ENCODE peak calls at places on chromosomes 3 and 15, in nine cellular contexts. S is thyroid gland, V is left ventricle myocardium inferior, H is sigmoid colon, U is stomach, T is mesendoderm, G is psoas muscle, Q is neural progenitor cell, I is neuronal stem cell. K is an unnamed sample.

GRCh38 chr15:47437492-47437891 is 279.8 kb upstream of the SEMA6D start:
- DNase-seq in S (no peak), V (no peak), H (no peak), Q (no peak), T (peak; percentile 45), I (no peak), G (no peak), U (no peak), K (no peak)

GRCh38 chr3:12461097-12461649 is 23.1 kb upstream of the TSEN2 start:
- DNase-seq in Q (no peak), G (no peak), U (no peak), S (no peak), H (no peak), V (no peak), T (no peak), I (no peak), K (peak; percentile 44)

GRCh38 chr15:33022629-33023028 is 171.9 kb downstream of the FMN1 start:
- DNase-seq in G (peak; percentile 82), I (no peak), U (peak; percentile 73), S (peak; percentile 87), H (peak; percentile 71), V (peak; percentile 83), Q (peak; percentile 33), T (peak; percentile 91), K (peak; percentile 86)

GRCh38 chr3:116247510-116248077 is 197.7 kb downstream of the LSAMP start:
- DNase-seq in U (no peak), Q (no peak), T (no peak), I (no peak), H (no peak), V (no peak), S (no peak), G (no peak), K (no peak)

GRCh38 chr3:37532168-37532567 is 329.5 kb upstream of the CTDSPL start:
- DNase-seq in G (no peak), I (no peak), T (peak; percentile 40), V (no peak), H (no peak), Q (peak; percentile 35), S (no peak), U (no peak), K (no peak)

GRCh38 chr3:126537730-126538281 is 13.9 kb downstream of the CHST13 start:
- DNase-seq in G (no peak), U (no peak), S (no peak), V (no peak), Q (no peak), H (peak; percentile 45), T (no peak), I (no peak), K (peak; percentile 29)

GRCh38 chr15:90918835-90919234 is 13.5 kb downstream of the HDDC3 start:
- DNase-seq in I (no peak), T (no peak), G (no peak), H (no peak), Q (no peak), U (no peak), S (no peak), V (no peak), K (no peak)

GRCh38 chr15:70096975-70097336 is 761 bp downstream of the TLE3 start:
- DNase-seq in H (no peak), V (no peak), S (no peak), Q (peak; percentile 77), I (peak; percentile 49), T (no peak), U (no peak), G (no peak), K (no peak)

GRCh38 chr3:105387122-105387751 is 20.5 kb downstream of the ALCAM start:
- DNase-seq in S (no peak), V (no peak), I (no peak), H (no peak), Q (no peak), U (no peak), T (no peak), G (no peak), K (no peak)

GRCh38 chr15:32933241-32933640 is 215.4 kb downstream of the GREM1 start:
- DNase-seq in T (no peak), I (no peak), H (no peak), G (no peak), U (no peak), V (no peak), S (no peak), Q (no peak), K (no peak)

GRCh38 chr3:39671116-39671515 is 138.3 kb upstream of the MYRIP start:
- DNase-seq in I (no peak), Q (no peak), U (no peak), T (no peak), S (no peak), V (no peak), H (no peak), G (no peak), K (no peak)

GRCh38 chr15:51536965-51537574 is 85.5 kb downstream of the DMXL2 start:
- DNase-seq in I (no peak), V (no peak), U (no peak), H (no peak), S (no peak), T (peak; percentile 10), Q (peak; percentile 8), G (no peak), K (no peak)

GRCh38 chr15:47331796-47332480 is 385.4 kb upstream of the SEMA6D start:
- DNase-seq in G (no peak), Q (no peak), I (no peak), V (no peak), U (no peak), H (no peak), T (peak; percentile 65), S (peak; percentile 59), K (no peak)

GRCh38 chr15:77706482-77707244 is 74.0 kb upstream of the LINGO1 start:
- DNase-seq in Q (no peak), H (no peak), S (no peak), U (no peak), I (no peak), T (no peak), V (no peak), G (no peak), K (no peak)

DNA sequence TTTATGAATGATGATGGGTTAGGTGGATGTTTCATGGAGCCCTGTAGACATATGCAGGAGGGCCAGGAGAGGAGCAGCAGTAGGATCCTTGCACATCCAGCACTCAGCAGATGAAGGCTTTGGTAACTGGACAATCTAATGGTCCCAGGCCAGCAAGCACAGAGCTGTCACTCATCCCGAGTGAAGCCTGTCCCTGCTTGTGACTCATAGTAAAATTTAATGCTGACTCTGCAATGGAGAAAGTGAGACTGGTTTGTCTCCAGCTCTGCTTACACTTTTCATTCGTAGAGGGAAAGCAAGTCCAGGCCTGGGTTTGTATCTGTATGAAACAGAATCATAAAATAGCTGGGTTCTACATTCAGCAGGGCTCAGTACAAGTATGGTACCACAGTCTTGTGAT is 131.7 kb downstream of the DTWD1 start:
- DNase-seq in S (no peak), G (no peak), U (no peak), Q (no peak), V (no peak), T (no peak), H (no peak), I (no peak), K (no peak)
- H3K4me1 ChIP-seq in S (no peaks in the 10 kb centered on the region), G (no peaks in the 10 kb centered on the region), U (no peaks in the 10 kb centered on the region), Q (no peaks in the 10 kb centered on the region), V (no peaks in the 10 kb centered on the region), T (no peaks in the 10 kb centered on the region), H (no peaks in the 10 kb centered on the region), I (no peaks in the 10 kb centered on the region), K (no peaks in the 10 kb centered on the region)

GRCh38 chr3:3851621-3852323 is 52.5 kb downstream of the LRRN1 start:
- DNase-seq in Q (peak; percentile 4), H (no peak), I (no peak), U (no peak), G (no peak), T (peak; percentile 10), S (no peak), V (no peak), K (no peak)
- H3K27ac ChIP-seq in Q (no peak overlapping the region), H (no peak overlapping the region), I (no peak overlapping the region), U (no peak overlapping the region), G (no peak overlapping the region), T (no peak overlapping the region), S (no peak overlapping the region), V (no peak overlapping the region), K (no peak overlapping the region)

GRCh38 chr3:45974686-45975085 is 20.9 kb downstream of the FYCO1 start:
- DNase-seq in S (peak; percentile 50), G (no peak), H (no peak), U (no peak), Q (no peak), I (no peak), T (no peak), V (no peak), K (no peak)
- H3K4me1 ChIP-seq in S (peaks cover 56% of the 10 kb centered on the region), G (peaks cover 67% of the 10 kb centered on the region), H (no peaks in the 10 kb centered on the region), U (peaks cover 10% of the 10 kb centered on the region), Q (no peaks in the 10 kb centered on the region), I (no peaks in the 10 kb centered on the region), T (no peaks in the 10 kb centered on the region), V (peaks cover 10% of the 10 kb centered on the region), K (no peaks in the 10 kb centered on the region)

DNA sequence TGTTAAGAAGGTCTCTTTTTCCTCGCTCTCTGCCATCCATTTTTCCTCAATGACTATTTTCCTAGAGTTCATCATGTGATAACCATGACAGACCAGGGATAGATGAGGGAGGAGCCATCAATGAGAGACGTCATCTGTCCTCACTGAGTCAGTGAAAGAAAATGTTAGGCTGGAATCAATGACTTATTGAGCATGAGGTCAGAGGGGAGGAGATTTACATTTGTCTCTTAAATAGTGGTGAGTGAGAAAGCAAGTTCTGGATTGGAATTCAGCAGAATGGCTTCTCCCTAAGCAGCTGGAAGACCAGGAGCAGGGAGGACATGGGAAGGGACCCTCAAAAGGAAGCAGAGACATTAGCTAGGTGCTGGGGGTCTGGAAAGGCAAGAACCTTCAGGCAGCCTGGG is 28.2 kb upstream of the USP3 start:
- DNase-seq in V (no peak), T (peak; percentile 83), S (no peak), I (no peak), Q (no peak), G (no peak), H (no peak), U (no peak), K (no peak)
- H3K27ac ChIP-seq in V (no peak overlapping the region), T (no peak overlapping the region), S (no peak overlapping the region), I (no peak overlapping the region), Q (no peak overlapping the region), G (no peak overlapping the region), H (no peak overlapping the region), U (no peak overlapping the region), K (no peak overlapping the region)

DNA sequence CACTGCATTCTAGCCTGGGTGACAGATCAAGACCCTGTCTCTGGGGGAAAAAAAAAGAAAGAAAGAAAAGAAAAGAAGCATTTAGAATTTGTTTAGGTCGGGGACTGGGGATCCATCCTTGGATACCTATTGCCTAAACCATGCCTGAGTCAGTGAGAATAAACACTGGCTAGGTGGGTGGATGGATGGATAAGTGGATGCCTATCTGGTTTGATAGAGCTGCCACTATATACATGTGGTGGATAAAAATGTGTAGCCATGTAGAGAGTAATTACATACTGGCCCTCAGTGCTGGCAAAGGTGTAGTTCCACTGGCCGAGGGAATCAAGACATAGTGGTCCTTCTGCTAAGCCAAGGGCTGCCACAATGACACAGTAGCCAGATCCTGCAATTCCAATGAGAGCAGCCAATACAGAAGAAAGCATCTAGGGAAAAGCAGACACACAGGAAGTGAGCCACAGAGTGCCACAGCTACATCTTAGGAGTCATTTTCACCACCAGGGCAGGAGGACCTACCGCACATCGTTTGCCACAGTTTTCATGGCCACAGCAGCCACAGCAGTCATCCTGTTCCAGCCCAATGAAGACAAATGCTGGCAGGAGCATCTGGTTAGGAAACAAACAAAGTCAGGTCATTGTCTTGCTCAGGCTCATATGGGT is 2.2 kb downstream of the TM4SF1 start:
- DNase-seq in V (no peak), Q (no peak), S (no peak), H (no peak), I (no peak), U (no peak), G (no peak), T (no peak), K (no peak)
- H3K4me1 ChIP-seq in V (peaks cover 71% of the 10 kb centered on the region), Q (peaks cover 24% of the 10 kb centered on the region), S (peaks cover 41% of the 10 kb centered on the region), H (no peaks in the 10 kb centered on the region), I (peaks cover 6% of the 10 kb centered on the region), U (peaks cover 25% of the 10 kb centered on the region), G (peaks cover 9% of the 10 kb centered on the region), T (no peaks in the 10 kb centered on the region), K (peaks cover 12% of the 10 kb centered on the region)

GRCh38 chr3:15490158-15490557 is 31.3 kb downstream of the COLQ start:
- DNase-seq in I (no peak), Q (no peak), T (no peak), U (no peak), H (no peak), S (no peak), G (no peak), V (no peak), K (no peak)
- H3K27ac ChIP-seq in I (no peak overlapping the region), Q (no peak overlapping the region), T (no peak overlapping the region), U (no peak overlapping the region), H (no peak overlapping the region), S (no peak overlapping the region), G (no peak overlapping the region), V (no peak overlapping the region), K (no peak overlapping the region)

K was measured in aorta.